ENCODE peak calls at places on chromosome 10, in seven cellular contexts. E is RWPE2; S is CD4-positive, alpha-beta T cell; G is osteoblast; T is Peyer's patch; X is lower lobe of right lung; P is MG63. N is an unnamed sample.

GRCh38 chr10:110977662-110978061 is 58.3 kb downstream of the SHOC2 start:
- DNase-seq in X (no peak), G (no peak), E (no peak), T (no peak), P (no peak), S (no peak), N (no peak)

GRCh38 chr10:103394180-103394579 is 2.1 kb downstream of the ATP5MK start:
- DNase-seq in X (no peak), S (no peak), E (no peak), G (no peak), T (no peak), P (no peak), N (peak; percentile 32)

GRCh38 chr10:118332948-118333710 is 9.0 kb downstream of the FAM204A start:
- DNase-seq in E (no peak), X (no peak), G (no peak), S (no peak), T (no peak), P (no peak), N (no peak)

GRCh38 chr10:112832361-112832878 is 117.6 kb upstream of the TCF7L2 start:
- DNase-seq in P (no peak), G (no peak), X (no peak), S (no peak), T (no peak), E (no peak), N (no peak)

GRCh38 chr10:3807928-3808496 is 23.0 kb upstream of the KLF6 start:
- DNase-seq in S (no peak), X (no peak), G (no peak), E (no peak), P (no peak), T (no peak), N (no peak)

GRCh38 chr10:43160067-43160918 is 22.0 kb downstream of the CSGALNACT2 start:
- DNase-seq in P (peak; percentile 59), X (no peak), S (no peak), G (peak; percentile 87), E (no peak), T (no peak), N (no peak)

GRCh38 chr10:87532696-87533095 is 28.0 kb downstream of the MINPP1 start:
- DNase-seq in G (peak; percentile 13), E (no peak), P (no peak), T (no peak), S (no peak), X (no peak), N (no peak)

GRCh38 chr10:92846819-92847184 is 1.5 kb upstream of the EXOC6 start:
- DNase-seq in S (no peak), T (no peak), X (no peak), P (no peak), E (no peak), G (peak; percentile 66), N (no peak)

GRCh38 chr10:124607693-124608092 is 136.5 kb downstream of the FAM53B start:
- DNase-seq in P (no peak), E (no peak), T (no peak), S (no peak), X (no peak), G (no peak), N (no peak)

GRCh38 chr10:103278862-103279298 is 1.9 kb downstream of the INA start:
- DNase-seq in E (no peak), S (peak; percentile 37), T (no peak), G (peak; percentile 76), P (peak; percentile 30), X (peak; percentile 56), N (peak; percentile 70)

GRCh38 chr10:112137381-112137987 is 46.1 kb downstream of the GPAM start:
- DNase-seq in X (peak; percentile 73), S (peak; percentile 56), G (peak; percentile 92), E (no peak), P (peak; percentile 43), T (peak; percentile 44), N (peak; percentile 81)

GRCh38 chr10:133355991-133356390 is 1.8 kb downstream of the FUOM start:
- DNase-seq in T (no peak), E (no peak), X (no peak), P (no peak), S (no peak), G (no peak), N (no peak)

GRCh38 chr10:70379581-70380176 is 2.7 kb downstream of the LRRC20 start:
- DNase-seq in E (no peak), P (no peak), G (peak; percentile 71), S (no peak), T (no peak), X (no peak), N (no peak)

GRCh38 chr10:86970152-86970886 is 2.0 kb downstream of the ADIRF start:
- DNase-seq in P (peak; percentile 93), T (peak; percentile 27), G (peak; percentile 96), S (no peak), E (peak; percentile 75), X (peak; percentile 85), N (peak; percentile 89)

DNA sequence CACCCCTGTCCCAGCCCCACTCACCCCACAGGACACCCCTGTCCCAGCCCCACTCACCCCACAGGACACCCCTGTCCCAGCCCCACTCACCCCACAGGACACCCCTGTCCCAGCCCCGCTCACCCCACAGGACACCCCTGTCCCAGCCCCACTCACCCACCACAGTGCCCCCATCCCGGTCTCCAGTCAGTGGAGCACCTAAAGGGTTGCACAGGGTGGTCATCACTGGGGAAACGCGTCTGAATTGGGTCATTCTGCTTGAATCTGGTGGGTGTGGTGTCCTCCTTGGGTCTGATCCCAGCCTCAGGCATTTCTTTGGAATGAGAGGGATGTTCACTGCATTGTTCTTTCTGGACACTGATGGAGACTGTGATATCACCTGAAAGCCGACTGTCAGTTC is 262.8 kb upstream of the PPP2R2D start:
- DNase-seq in S (no peak), P (no peak), E (peak; percentile 37), T (no peak), G (no peak), X (no peak), N (no peak)
- H3K9me3 ChIP-seq in S (peaks cover 16% of the 10 kb centered on the region), P (no peaks in the 10 kb centered on the region), E (peaks cover 2% of the 10 kb centered on the region), T (no peaks in the 10 kb centered on the region), G (no peaks in the 10 kb centered on the region), X (peaks cover 9% of the 10 kb centered on the region), N (peaks cover 7% of the 10 kb centered on the region)

DNA sequence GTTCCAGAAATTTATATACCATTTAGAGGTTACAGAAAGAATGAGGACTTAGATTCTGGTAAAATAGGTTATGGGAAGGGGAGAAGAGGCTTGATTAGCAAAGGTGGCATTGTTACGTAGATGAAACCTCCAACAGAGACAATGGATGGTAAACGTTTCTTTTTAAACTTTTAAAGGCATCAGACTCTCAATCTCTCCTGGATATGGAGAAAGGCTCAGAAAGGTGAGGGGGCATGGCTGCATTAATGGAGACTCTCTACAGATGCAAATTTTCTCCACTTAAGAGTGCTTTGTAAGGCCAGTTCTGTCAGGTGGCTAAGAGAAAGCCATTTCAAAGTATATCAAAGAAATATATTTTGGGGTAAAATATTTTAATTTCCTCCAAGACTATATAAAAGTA is 240.9 kb upstream of the PTER start:
- DNase-seq in P (no peak), E (no peak), T (no peak), S (no peak), G (no peak), X (no peak), N (no peak)
- H3K9me3 ChIP-seq in P (no peaks in the 10 kb centered on the region), E (no peaks in the 10 kb centered on the region), T (no peaks in the 10 kb centered on the region), S (peaks cover 3% of the 10 kb centered on the region), G (peaks cover 2% of the 10 kb centered on the region), X (no peaks in the 10 kb centered on the region), N (no peaks in the 10 kb centered on the region)

GRCh38 chr10:84588971-84589370 is 260.6 kb downstream of the CCSER2 start:
- DNase-seq in P (no peak), S (no peak), T (no peak), E (no peak), X (no peak), G (no peak), N (no peak)

GRCh38 chr10:84589526-84590205 is 261.3 kb downstream of the CCSER2 start:
- DNase-seq in S (no peak), T (no peak), X (no peak), P (no peak), E (no peak), G (no peak), N (no peak)

GRCh38 chr10:84590794-84591193 is 262.4 kb downstream of the CCSER2 start:
- DNase-seq in P (no peak), E (no peak), S (no peak), G (no peak), X (no peak), T (no peak), N (no peak)

GRCh38 chr10:84588426-84588825 is 260.0 kb downstream of the CCSER2 start:
- DNase-seq in E (no peak), S (no peak), G (no peak), P (no peak), T (no peak), X (no peak), N (no peak)

GRCh38 chr10:84593546-84593945 is 265.2 kb downstream of the CCSER2 start:
- DNase-seq in X (no peak), P (no peak), E (no peak), T (no peak), S (no peak), G (no peak), N (no peak)
- H3K9me3 ChIP-seq in X (no peaks in the 10 kb centered on the region), P (no peaks in the 10 kb centered on the region), E (no peaks in the 10 kb centered on the region), T (no peaks in the 10 kb centered on the region), S (no peaks in the 10 kb centered on the region), G (no peaks in the 10 kb centered on the region), N (no peaks in the 10 kb centered on the region)

GRCh38 chr10:37681617-37681999 is 175.8 kb downstream of the ZNF248 start:
- DNase-seq in T (no peak), G (peak; percentile 74), X (no peak), S (no peak), E (no peak), P (no peak), N (no peak)

GRCh38 chr10:37684765-37685164 is 172.6 kb downstream of the ZNF248 start:
- DNase-seq in G (no peak), P (no peak), E (no peak), S (no peak), X (no peak), T (no peak), N (no peak)

GRCh38 chr10:37682617-37683016 is 174.8 kb downstream of the ZNF248 start:
- DNase-seq in P (no peak), T (no peak), E (no peak), X (no peak), G (no peak), S (no peak), N (peak; percentile 42)

GRCh38 chr10:37687581-37687980 is 169.8 kb downstream of the ZNF248 start:
- DNase-seq in E (no peak), P (no peak), X (no peak), G (no peak), S (no peak), T (no peak), N (no peak)

DNA sequence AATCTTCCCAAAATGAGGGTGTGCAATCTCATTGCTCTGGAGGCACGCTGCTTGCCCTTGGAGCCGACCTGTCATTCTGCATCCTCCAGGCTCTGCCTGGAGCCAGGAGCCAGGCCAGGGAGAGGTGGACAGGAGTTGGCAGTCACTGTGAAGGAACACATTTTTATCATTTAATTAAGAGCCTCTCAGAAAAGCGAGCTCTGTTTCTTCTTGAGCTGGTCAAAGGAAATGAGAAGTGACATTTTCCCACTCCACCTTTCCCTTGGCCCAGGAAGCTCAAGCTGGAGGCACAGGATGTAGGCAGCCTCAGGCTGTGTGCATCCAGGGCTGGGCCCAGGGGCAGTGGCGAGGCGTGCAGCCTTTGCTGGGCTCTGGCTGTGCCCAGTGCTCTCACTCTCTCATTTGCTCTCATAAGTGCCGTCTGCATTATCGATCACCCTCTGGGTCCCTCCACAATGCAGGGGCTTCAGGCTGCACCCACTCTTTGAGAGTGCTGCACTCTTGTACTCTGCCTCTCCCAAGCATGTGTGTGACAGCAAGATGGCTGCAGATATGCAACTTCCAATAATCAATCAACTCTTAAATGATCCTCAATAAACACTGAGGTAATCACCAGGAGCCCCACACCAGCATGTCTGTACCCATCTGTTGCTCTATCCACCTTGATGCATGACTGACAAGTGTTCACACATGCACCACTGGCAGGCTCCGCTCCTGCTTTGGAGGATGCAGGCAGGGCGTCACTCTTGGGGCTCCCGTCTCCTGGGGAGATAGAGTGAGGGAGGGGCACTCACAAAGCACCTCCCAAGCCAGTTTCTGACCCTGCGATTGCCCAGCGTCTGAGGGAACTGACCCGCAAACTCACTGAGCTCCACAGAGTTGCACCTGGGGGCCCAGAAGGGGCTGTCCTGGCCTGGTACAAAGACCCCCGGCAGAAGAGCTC is 171.4 kb downstream of the ZNF248 start:
- DNase-seq in G (no peak), T (no peak), S (no peak), X (no peak), E (no peak), P (no peak), N (no peak)
- H3K9me3 ChIP-seq in G (no peaks in the 10 kb centered on the region), T (no peaks in the 10 kb centered on the region), S (no peaks in the 10 kb centered on the region), X (no peaks in the 10 kb centered on the region), E (no peaks in the 10 kb centered on the region), P (peaks cover 4% of the 10 kb centered on the region), N (no peaks in the 10 kb centered on the region)